ENCODE peak calls at places on chromosomes 5 and 9, in five cellular contexts. B, H, I, O and Q are unnamed samples.

GRCh38 chr9:28073278-28073677 is 500.0 kb upstream of the C9orf72 start:
- DNase-seq in I (peak), B (peak), H (peak), O (peak), Q (peak)

GRCh38 chr9:12777149-12778010 is 2.6 kb downstream of the LURAP1L start:
- DNase-seq in H (no peak), B (no peak), I (no peak), O (no peak), Q (peak)

GRCh38 chr9:91276513-91276912 is 85.2 kb downstream of the AUH start:
- DNase-seq in B (no peak), H (no peak), O (no peak), I (no peak), Q (peak)

GRCh38 chr9:617441-618085 is 223.9 kb upstream of the DMRT1 start:
- DNase-seq in H (no peak), B (no peak), O (no peak), I (no peak), Q (no peak)

GRCh38 chr9:114662081-114662989 is 4.7 kb upstream of the TEX53 start:
- DNase-seq in B (no peak), H (peak), I (peak), O (peak), Q (peak)

GRCh38 chr5:120151181-120151580 is 312.9 kb upstream of the PRR16 start:
- DNase-seq in B (no peak), O (no peak), I (no peak), H (no peak), Q (no peak)

GRCh38 chr5:2740051-2740848 is 11.2 kb downstream of the IRX2 start:
- DNase-seq in I (peak), O (no peak), B (no peak), H (no peak), Q (no peak)

GRCh38 chr5:61055434-61056006 is 106.7 kb downstream of the SMIM15 start:
- DNase-seq in O (no peak), I (peak), B (peak), H (peak), Q (peak)

GRCh38 chr5:134543820-134544692 is 18.6 kb downstream of the JADE2 start:
- DNase-seq in B (no peak), O (no peak), H (no peak), I (no peak), Q (no peak)

GRCh38 chr9:137564134-137564533 is 12.5 kb downstream of the MRPL41 start:
- DNase-seq in I (no peak), B (no peak), O (no peak), H (no peak), Q (no peak)

GRCh38 chr5:1105350-1106265 is 6.3 kb downstream of the SLC12A7 start:
- DNase-seq in H (no peak), O (peak), B (no peak), I (no peak), Q (no peak)

GRCh38 chr5:142327111-142327842 is 2.5 kb upstream of the SPRY4 start:
- DNase-seq in O (no peak), H (peak), B (no peak), I (peak), Q (peak)

GRCh38 chr5:38944282-38944681 is 98.5 kb downstream of the OSMR start:
- DNase-seq in O (no peak), B (no peak), I (no peak), H (no peak), Q (no peak)

GRCh38 chr5:173486355-173486754 is 130.1 kb downstream of the BOD1 start:
- DNase-seq in I (no peak), O (no peak), H (no peak), B (no peak), Q (no peak)

GRCh38 chr9:87661241-87661640 is 64.7 kb upstream of the CTSL start:
- DNase-seq in H (no peak), O (no peak), B (no peak), I (no peak), Q (no peak)

GRCh38 chr9:129509508-129509907 is 111.4 kb downstream of the C9orf50 start:
- DNase-seq in O (no peak), H (peak), B (peak), I (peak), Q (peak)

GRCh38 chr5:75566710-75567309 is 44.4 kb upstream of the ANKDD1B start:
- DNase-seq in B (peak), O (no peak), I (peak), H (peak), Q (peak)

GRCh38 chr9:86975571-86975970 is 28.3 kb upstream of the GAS1 start:
- DNase-seq in B (no peak), O (no peak), H (no peak), I (no peak), Q (peak)

GRCh38 chr9:97563458-97564135 is 62.1 kb downstream of the TMOD1 start:
- DNase-seq in O (no peak), B (no peak), I (no peak), H (no peak), Q (no peak)

GRCh38 chr5:27318701-27319100 is 280.3 kb upstream of the CDH9 start:
- DNase-seq in I (no peak), B (no peak), H (no peak), O (no peak), Q (no peak)

GRCh38 chr9:74570879-74571512 is 73.9 kb downstream of the RORB start:
- DNase-seq in O (no peak), I (peak), H (peak), B (peak), Q (peak)

GRCh38 chr5:166073921-166074838 is 2217.3 kb upstream of the WWC1 start:
- DNase-seq in O (no peak), H (no peak), I (no peak), B (no peak), Q (no peak)

GRCh38 chr9:126066131-126066530 is 260.5 kb upstream of the MVB12B start:
- DNase-seq in B (no peak), O (no peak), H (no peak), I (no peak), Q (no peak)

GRCh38 chr9:86843182-86843581 is 104.1 kb downstream of the GAS1 start:
- DNase-seq in O (no peak), H (no peak), B (no peak), I (peak), Q (peak)

GRCh38 chr5:144710620-144711019 is 539.9 kb downstream of the KCTD16 start:
- DNase-seq in I (no peak), O (no peak), H (no peak), B (no peak), Q (no peak)

GRCh38 chr5:143524338-143524929 is 120.9 kb upstream of the NR3C1 start:
- DNase-seq in O (no peak), I (no peak), H (no peak), B (no peak), Q (no peak)

GRCh38 chr9:132903574-132904495 is 25.1 kb downstream of the SPACA9 start:
- DNase-seq in I (no peak), H (peak), O (no peak), B (no peak), Q (peak)

GRCh38 chr5:15655683-15656082 is 155.7 kb downstream of the FBXL7 start:
- DNase-seq in O (no peak), B (no peak), H (no peak), I (no peak), Q (no peak)

GRCh38 chr5:88833371-88834107 is 49.4 kb downstream of the MEF2C start:
- DNase-seq in H (peak), O (no peak), I (peak), B (no peak), Q (peak)

GRCh38 chr5:153896701-153897100 is 142.0 kb downstream of the FAM114A2 start:
- DNase-seq in B (peak), I (peak), O (no peak), H (peak), Q (peak)

GRCh38 chr5:140767444-140767843 is 18.5 kb upstream of the PCDHA1 start:
- DNase-seq in H (no peak), B (no peak), I (no peak), O (no peak), Q (no peak)

GRCh38 chr9:134299883-134300282 is 26.4 kb upstream of the RXRA start:
- DNase-seq in B (no peak), I (peak), H (no peak), O (peak), Q (no peak)

GRCh38 chr5:59584858-59585846 is 308.4 kb downstream of the PDE4D start:
- DNase-seq in O (no peak), B (no peak), H (no peak), I (no peak), Q (no peak)

GRCh38 chr9:133599470-133600173 is 9.6 kb downstream of the FAM163B start:
- DNase-seq in O (no peak), B (no peak), H (no peak), I (no peak), Q (no peak)

GRCh38 chr9:30349526-30350513 is 2034.6 kb upstream of the ACO1 start:
- DNase-seq in I (no peak), B (no peak), H (no peak), O (no peak), Q (no peak)

GRCh38 chr9:117412006-117412715 is 2.7 kb downstream of the ASTN2 start:
- DNase-seq in O (no peak), I (no peak), H (no peak), B (no peak), Q (no peak)

GRCh38 chr5:31364881-31365636 is 166.8 kb downstream of the DROSHA start:
- DNase-seq in I (no peak), O (no peak), B (no peak), H (peak), Q (peak)

GRCh38 chr5:133244242-133244641 is 192.4 kb downstream of the HSPA4 start:
- DNase-seq in O (no peak), B (no peak), I (peak), H (no peak), Q (peak)

GRCh38 chr5:170747851-170748250 is 35.7 kb upstream of the GABRP start:
- DNase-seq in I (no peak), H (peak), O (no peak), B (no peak), Q (peak)
- TF ChIP-seq CTCF in I (peak), H (peak), O (no peak), B (peak), Q (peak)

GRCh38 chr9:37037744-37038640 is 3.9 kb upstream of the PAX5 start:
- DNase-seq in I (no peak), O (no peak), H (no peak), B (no peak), Q (no peak)

GRCh38 chr9:37039065-37039464 is 5.0 kb upstream of the PAX5 start:
- DNase-seq in O (no peak), I (no peak), H (no peak), B (no peak), Q (no peak)

GRCh38 chr9:37035472-37036236 is 1.6 kb upstream of the PAX5 start:
- DNase-seq in I (no peak), H (no peak), O (no peak), B (no peak), Q (no peak)

GRCh38 chr9:37036237-37037136 is 2.4 kb upstream of the PAX5 start:
- DNase-seq in O (peak), I (peak), B (no peak), H (no peak), Q (peak)

DNA sequence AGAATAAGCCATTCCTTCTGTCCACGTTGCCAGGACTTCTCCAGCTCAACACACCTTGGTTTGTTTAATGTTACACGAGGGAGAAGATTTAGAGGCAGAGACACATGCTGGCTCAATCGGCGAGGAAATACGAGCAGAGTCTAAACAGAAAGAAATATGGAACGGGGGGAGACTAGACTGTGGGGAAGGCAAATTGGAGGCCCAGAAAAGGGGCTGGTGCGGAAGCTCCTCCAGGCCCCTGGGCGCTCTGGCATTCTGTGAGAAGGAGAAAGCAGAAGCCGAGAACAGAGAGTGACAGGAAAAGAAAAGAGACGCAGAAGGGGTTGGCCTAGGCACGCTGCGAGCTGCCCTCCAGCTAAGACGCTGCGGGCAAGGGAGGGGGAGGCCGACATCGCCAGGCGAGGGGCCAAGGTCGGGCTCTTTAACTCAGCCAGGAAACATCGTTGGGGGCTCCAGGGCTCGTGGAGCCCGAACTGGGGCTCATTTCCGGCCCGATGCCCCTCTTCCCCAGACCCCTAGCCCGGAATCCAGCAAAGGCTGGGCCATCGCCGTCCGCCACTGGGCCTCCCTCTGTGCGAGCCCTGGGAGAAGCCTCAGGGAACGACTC is 3.2 kb upstream of the PAX5 start:
- DNase-seq in H (no peak), B (no peak), O (no peak), I (no peak), Q (peak)
- H3K4me3 ChIP-seq in H (peak), B (peak), O (peak), I (peak), Q (peak)

GRCh38 chr5:178831049-178831448 is 28.7 kb upstream of the ZNF354B start:
- DNase-seq in H (no peak), I (no peak), B (no peak), O (no peak), Q (no peak)
- TF ChIP-seq CTCF in H (no peak), I (no peak), B (no peak), O (no peak), Q (no peak)

GRCh38 chr9:72951520-72952393 is 1.1 kb downstream of the ALDH1A1 start:
- DNase-seq in H (no peak), O (no peak), I (no peak), B (no peak), Q (no peak)

GRCh38 chr9:72952914-72953313 is at the start of gene ALDH1A1:
- DNase-seq in H (no peak), B (no peak), O (peak), I (peak), Q (no peak)

GRCh38 chr9:72951043-72951442 is 1.8 kb downstream of the ALDH1A1 start:
- DNase-seq in B (no peak), I (no peak), H (no peak), O (no peak), Q (no peak)

GRCh38 chr9:72954431-72955420 is 1.9 kb upstream of the ALDH1A1 start:
- DNase-seq in H (no peak), O (no peak), B (no peak), I (no peak), Q (no peak)

DNA sequence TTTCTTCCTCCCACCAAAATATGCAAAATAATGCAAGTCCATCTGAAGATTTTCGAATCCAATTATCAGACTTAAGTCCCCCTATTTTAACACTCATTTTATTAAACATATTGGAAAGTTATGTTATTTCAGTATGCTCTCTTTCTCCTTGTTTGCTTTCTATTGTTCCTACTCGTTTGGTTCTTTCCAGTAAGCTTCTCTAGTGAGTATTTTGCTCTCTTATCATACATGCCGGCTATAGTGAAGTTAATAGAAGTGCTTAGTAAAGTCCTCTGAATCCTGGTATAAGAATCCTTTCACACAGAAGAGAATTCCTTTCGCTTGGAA is 496 bp downstream of the ALDH1A1 start:
- DNase-seq in O (no peak), B (no peak), I (no peak), H (no peak), Q (no peak)
- H3K4me3 ChIP-seq in O (peak), B (peak), I (no peak), H (no peak), Q (no peak)